ENCODE peak calls at places on chromosomes 7 and 10, in five cellular contexts. B is H1, Q is mesenchymal stem cell, S is IMR-90, X is H9. O is an unnamed sample.

GRCh38 chr7:5773661-5774086 is 7.8 kb downstream of the RNF216 start:
- DNase-seq in S (peak; percentile 89), Q (peak; percentile 92), B (no peak), X (no peak), O (no peak)

GRCh38 chr10:12720217-12720981 is 281.1 kb downstream of the CCDC3 start:
- DNase-seq in S (peak; percentile 97), Q (peak; percentile 89), X (no peak), B (no peak), O (no peak)

GRCh38 chr7:83347836-83348482 is 185.3 kb upstream of the PCLO start:
- DNase-seq in X (no peak), Q (peak; percentile 85), S (peak; percentile 65), B (no peak), O (no peak)

GRCh38 chr7:41447106-41448042 is 255.5 kb downstream of the INHBA start:
- DNase-seq in X (no peak), S (peak; percentile 36), B (no peak), Q (peak; percentile 26), O (no peak)

GRCh38 chr7:71034243-71034642 is 97.7 kb upstream of the GALNT17 start:
- DNase-seq in Q (no peak), B (no peak), X (no peak), S (no peak), O (no peak)

GRCh38 chr7:101589976-101590662 is 39.0 kb downstream of the MYL10 start:
- DNase-seq in X (no peak), S (no peak), Q (no peak), B (peak; percentile 29), O (no peak)

GRCh38 chr10:36492590-36493510 is 632.5 kb upstream of the ANKRD30A start:
- DNase-seq in B (no peak), S (peak; percentile 84), X (no peak), Q (peak; percentile 46), O (no peak)

GRCh38 chr7:44678468-44679179 is 70.0 kb upstream of the ZMIZ2 start:
- DNase-seq in Q (peak; percentile 77), B (no peak), X (no peak), S (peak; percentile 86), O (no peak)

GRCh38 chr10:117944676-117945447 is 101.9 kb downstream of the RAB11FIP2 start:
- DNase-seq in Q (no peak), S (no peak), B (no peak), X (no peak), O (no peak)

GRCh38 chr10:46226900-46227558 is 59.8 kb upstream of the ANTXRL start:
- DNase-seq in Q (no peak), S (no peak), B (peak; percentile 45), X (peak; percentile 12), O (no peak)

GRCh38 chr7:44445986-44446671 is 44.3 kb downstream of the NUDCD3 start:
- DNase-seq in S (no peak), Q (no peak), X (no peak), B (no peak), O (no peak)

GRCh38 chr10:26217396-26218105 is 977 bp downstream of the GAD2 start:
- DNase-seq in Q (no peak), X (peak; percentile 73), B (peak; percentile 81), S (no peak), O (no peak)

GRCh38 chr7:140348161-140348849 is 50.0 kb downstream of the SLC37A3 start:
- DNase-seq in B (no peak), X (no peak), S (peak; percentile 65), Q (no peak), O (no peak)

GRCh38 chr10:71033396-71033980 is 145.1 kb upstream of the PCBD1 start:
- DNase-seq in S (no peak), X (peak; percentile 44), B (no peak), Q (no peak), O (no peak)

GRCh38 chr10:71036279-71036535 is 147.8 kb upstream of the PCBD1 start:
- DNase-seq in S (no peak), Q (no peak), B (no peak), X (no peak), O (no peak)

GRCh38 chr10:71036586-71036985 is 148.2 kb upstream of the PCBD1 start:
- DNase-seq in Q (no peak), B (no peak), X (no peak), S (no peak), O (no peak)

GRCh38 chr10:71038234-71038633 is 149.9 kb upstream of the PCBD1 start:
- DNase-seq in B (no peak), Q (no peak), X (no peak), S (no peak), O (no peak)

GRCh38 chr10:71035511-71036278 is 147.3 kb upstream of the PCBD1 start:
- DNase-seq in X (no peak), B (no peak), Q (peak; percentile 24), S (no peak), O (no peak)
- H2BK5ac ChIP-seq in X (no peak overlapping the region), B (no peak overlapping the region), Q (no peak overlapping the region), S (no peak overlapping the region), O (no peak overlapping the region)

GRCh38 chr7:47217086-47217485 is 364.8 kb downstream of the TNS3 start:
- DNase-seq in Q (no peak), B (no peak), S (no peak), X (no peak), O (no peak)
- H2BK5ac ChIP-seq in Q (no peak overlapping the region), B (no peak overlapping the region), S (no peak overlapping the region), X (no peak overlapping the region), O (no peak overlapping the region)

DNA sequence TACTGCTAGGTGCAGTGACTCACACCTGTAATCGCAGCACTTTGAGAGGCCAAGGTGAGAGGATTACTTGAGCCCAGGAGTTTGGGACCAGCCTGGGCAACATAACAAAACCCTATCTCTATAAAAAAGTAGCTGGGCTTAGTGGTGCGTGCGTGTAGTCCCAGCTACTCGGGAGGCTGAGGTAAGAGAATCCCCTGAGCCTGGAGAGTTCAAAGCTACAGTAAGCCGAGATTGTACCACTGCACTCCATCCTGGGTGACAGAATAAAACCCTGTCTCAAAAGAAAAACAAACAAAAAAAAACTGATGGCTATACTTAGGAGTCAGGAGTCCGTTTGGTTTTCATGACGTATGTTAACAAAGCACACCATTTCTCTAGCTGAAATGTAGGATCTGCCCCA is 2.9 kb downstream of the SGMS1 start:
- DNase-seq in B (no peak), Q (no peak), X (no peak), S (no peak), O (no peak)
- H2BK5ac ChIP-seq in B (no peak overlapping the region), Q (no peak overlapping the region), X (no peak overlapping the region), S (no peak overlapping the region), O (no peak overlapping the region)

GRCh38 chr10:29028486-29028885 is 260.4 kb upstream of the LYZL1 start:
- DNase-seq in X (no peak), S (no peak), B (no peak), Q (no peak), O (no peak)
- H2BK5ac ChIP-seq in X (no peak overlapping the region), S (no peak overlapping the region), B (no peak overlapping the region), Q (no peak overlapping the region), O (no peak overlapping the region)

O was measured in neuronal stem cell.